ENCODE peak calls at places on chromosomes 2 and 18, in six cellular contexts. X, G, O, A, H and Y are unnamed samples.

GRCh38 chr18:69518989-69519388 is 118.3 kb downstream of the DOK6 start:
- DNase-seq in X (no peak), G (no peak), O (no peak), A (no peak), H (no peak), Y (no peak)

GRCh38 chr2:95208101-95208500 is 780 bp downstream of the ZNF892 start:
- DNase-seq in X (no peak), G (no peak), O (peak; percentile 35), A (no peak), H (no peak), Y (no peak)

GRCh38 chr2:188668017-188668663 is 306.0 kb upstream of the COL3A1 start:
- DNase-seq in X (no peak), G (no peak), O (peak; percentile 69), A (no peak), H (no peak), Y (peak; percentile 35)

GRCh38 chr2:61272421-61273070 is 110.6 kb downstream of the C2orf74 start:
- DNase-seq in X (no peak), G (no peak), O (no peak), A (no peak), H (no peak), Y (no peak)

GRCh38 chr2:169619946-169620345 is 35.8 kb downstream of the PPIG start:
- DNase-seq in X (no peak), G (no peak), O (no peak), A (no peak), H (no peak), Y (no peak)

GRCh38 chr2:206423147-206423546 is 20.2 kb upstream of the ADAM23 start:
- DNase-seq in X (no peak), G (no peak), O (no peak), A (no peak), H (no peak), Y (no peak)

GRCh38 chr2:24993797-24994196 is 22.0 kb upstream of the DNAJC27 start:
- DNase-seq in X (no peak), G (no peak), O (no peak), A (no peak), H (no peak), Y (no peak)

GRCh38 chr2:109683452-109683851 is 69.3 kb downstream of the SOWAHC start:
- DNase-seq in X (no peak), G (no peak), O (no peak), A (no peak), H (no peak), Y (no peak)

GRCh38 chr2:230925443-230925878 is 419 bp upstream of the GPR55 start:
- DNase-seq in X (peak; percentile 12), G (no peak), O (no peak), A (peak; percentile 83), H (no peak), Y (no peak)

GRCh38 chr2:190869721-190870120 is 10.9 kb upstream of the GLS start:
- DNase-seq in X (no peak), G (no peak), O (no peak), A (no peak), H (no peak), Y (no peak)

GRCh38 chr2:9378433-9379371 is 44.6 kb downstream of the ITGB1BP1 start:
- DNase-seq in X (no peak), G (no peak), O (peak; percentile 86), A (no peak), H (peak; percentile 36), Y (no peak)

GRCh38 chr2:134718956-134719814 is at the start of gene TMEM163:
- DNase-seq in X (peak; percentile 56), G (peak; percentile 43), O (no peak), A (no peak), H (peak; percentile 75), Y (no peak)

GRCh38 chr2:176106636-176107539 is at the start of gene HOXD11:
- DNase-seq in X (no peak), G (no peak), O (peak; percentile 53), A (no peak), H (peak; percentile 42), Y (no peak)

GRCh38 chr2:184743096-184743495 is 144.8 kb downstream of the ZNF804A start:
- DNase-seq in X (no peak), G (no peak), O (no peak), A (no peak), H (no peak), Y (no peak)

GRCh38 chr18:22169889-22170420 is 566 bp downstream of the GATA6 start:
- DNase-seq in X (no peak), G (peak; percentile 34), O (no peak), A (no peak), H (peak; percentile 57), Y (no peak)

GRCh38 chr2:64640153-64641044 is 13.3 kb downstream of the SERTAD2 start:
- DNase-seq in X (no peak), G (no peak), O (no peak), A (no peak), H (no peak), Y (no peak)

GRCh38 chr2:65576861-65577601 is 144.6 kb upstream of the SPRED2 start:
- DNase-seq in X (no peak), G (no peak), O (peak; percentile 94), A (no peak), H (no peak), Y (no peak)

GRCh38 chr2:28639836-28640235 is 111.8 kb upstream of the PPP1CB start:
- DNase-seq in X (no peak), G (no peak), O (no peak), A (no peak), H (peak; percentile 56), Y (no peak)

GRCh38 chr2:148565272-148565894 is 79.2 kb upstream of the EPC2 start:
- DNase-seq in X (no peak), G (no peak), O (peak; percentile 30), A (no peak), H (no peak), Y (no peak)

GRCh38 chr2:226427538-226428307 is 371.9 kb downstream of the IRS1 start:
- DNase-seq in X (no peak), G (no peak), O (peak; percentile 95), A (no peak), H (no peak), Y (no peak)

GRCh38 chr2:45458909-45459563 is 152.0 kb downstream of the SRBD1 start:
- DNase-seq in X (no peak), G (no peak), O (peak; percentile 80), A (no peak), H (peak; percentile 70), Y (no peak)

GRCh38 chr2:165720526-165720925 is 73.5 kb downstream of the GALNT3 start:
- DNase-seq in X (no peak), G (no peak), O (peak; percentile 28), A (no peak), H (no peak), Y (no peak)

GRCh38 chr18:6633370-6633769 is 96.1 kb upstream of the ARHGAP28 start:
- DNase-seq in X (no peak), G (no peak), O (no peak), A (no peak), H (no peak), Y (no peak)

GRCh38 chr2:45895477-45895876 is 244.0 kb downstream of the PRKCE start:
- DNase-seq in X (no peak), G (no peak), O (peak; percentile 70), A (no peak), H (no peak), Y (peak; percentile 24)

GRCh38 chr2:43139996-43140621 is 86.3 kb downstream of the ZFP36L2 start:
- DNase-seq in X (no peak), G (no peak), O (no peak), A (no peak), H (no peak), Y (no peak)

GRCh38 chr2:71742953-71743601 is 289.7 kb downstream of the DYSF start:
- DNase-seq in X (no peak), G (no peak), O (peak; percentile 93), A (no peak), H (peak; percentile 32), Y (no peak)

GRCh38 chr2:44767691-44768090 is 173.8 kb upstream of the SIX3 start:
- DNase-seq in X (no peak), G (peak; percentile 7), O (no peak), A (no peak), H (no peak), Y (no peak)

GRCh38 chr2:9708683-9709538 is 78.1 kb upstream of the YWHAQ start:
- DNase-seq in X (no peak), G (no peak), O (no peak), A (no peak), H (no peak), Y (no peak)

GRCh38 chr18:10270160-10270571 is 184.3 kb upstream of the APCDD1 start:
- DNase-seq in X (no peak), G (no peak), O (peak; percentile 14), A (no peak), H (peak; percentile 57), Y (no peak)

GRCh38 chr2:64857581-64858471 is 131.4 kb upstream of the SLC1A4 start:
- DNase-seq in X (no peak), G (peak; percentile 54), O (no peak), A (no peak), H (peak; percentile 24), Y (no peak)

GRCh38 chr2:64698668-64699444 is 45.1 kb upstream of the SERTAD2 start:
- DNase-seq in X (no peak), G (no peak), O (peak; percentile 90), A (no peak), H (no peak), Y (no peak)

GRCh38 chr2:174603280-174603679 is 5.7 kb upstream of the WIPF1 start:
- DNase-seq in X (no peak), G (peak; percentile 41), O (peak; percentile 42), A (no peak), H (peak; percentile 69), Y (no peak)

GRCh38 chr2:160301420-160301819 is 101.3 kb upstream of the ITGB6 start:
- DNase-seq in X (no peak), G (no peak), O (peak; percentile 47), A (no peak), H (no peak), Y (no peak)